ENCODE peak calls at places on chromosomes 11 and 22, in seven cellular contexts. E is GM12892, I is H1, S is Panc1, C is K562, V is HL-60, K is endothelial cell of umbilical vein. F is an unnamed sample.

GRCh38 chr22:37148031-37148651 is 1.6 kb downstream of the IL2RB start:
- DNase-seq in E (no peak), I (no peak), S (no peak), C (no peak), V (no peak), K (no peak), F (no peak)

GRCh38 chr11:134854391-134854991 is 442.4 kb upstream of the B3GAT1 start:
- DNase-seq in E (no peak), I (no peak), S (no peak), C (no peak), V (no peak), K (no peak), F (no peak)

GRCh38 chr11:79294845-79295520 is 145.8 kb downstream of the TENM4 start:
- DNase-seq in E (no peak), I (no peak), S (no peak), C (no peak), V (no peak), K (no peak), F (no peak)

GRCh38 chr22:25953919-25954318 is 211.9 kb downstream of the MYO18B start:
- DNase-seq in E (no peak), I (no peak), S (no peak), C (no peak), V (no peak), K (no peak), F (no peak)

GRCh38 chr11:81135570-81135969 is 1598.1 kb downstream of the FAM181B start:
- DNase-seq in E (no peak), I (no peak), S (no peak), C (no peak), V (no peak), K (no peak), F (no peak)

GRCh38 chr11:106218096-106218495 is 140.6 kb downstream of the AASDHPPT start:
- DNase-seq in E (no peak), I (no peak), S (no peak), C (no peak), V (no peak), K (no peak), F (no peak)

GRCh38 chr11:44955019-44955738 is 4.5 kb upstream of the TP53I11 start:
- DNase-seq in E (no peak), I (no peak), S (no peak), C (peak), V (peak), K (peak), F (peak)

GRCh38 chr11:122697636-122698167 is 42.2 kb downstream of the UBASH3B start:
- DNase-seq in E (peak), I (no peak), S (no peak), C (no peak), V (peak), K (no peak), F (no peak)

GRCh38 chr11:35978891-35979290 is 35.0 kb downstream of the LDLRAD3 start:
- DNase-seq in E (no peak), I (no peak), S (no peak), C (no peak), V (no peak), K (peak), F (no peak)

GRCh38 chr22:47609653-47610052 is 847.2 kb downstream of the TBC1D22A start:
- DNase-seq in E (no peak), I (no peak), S (no peak), C (no peak), V (no peak), K (no peak), F (no peak)

GRCh38 chr11:107563702-107564101 is 1.8 kb downstream of the ALKBH8 start:
- DNase-seq in E (no peak), I (no peak), S (peak), C (peak), V (peak), K (peak), F (no peak)

GRCh38 chr11:126969865-126970479 is 30.6 kb downstream of the KIRREL3 start:
- DNase-seq in E (no peak), I (no peak), S (peak), C (peak), V (no peak), K (no peak), F (no peak)

GRCh38 chr11:31487848-31488247 is 21.6 kb downstream of the IMMP1L start:
- DNase-seq in E (no peak), I (no peak), S (no peak), C (no peak), V (no peak), K (peak), F (no peak)

GRCh38 chr22:27730649-27731433 is 70.7 kb downstream of the MN1 start:
- DNase-seq in E (no peak), I (no peak), S (no peak), C (no peak), V (no peak), K (no peak), F (peak)

GRCh38 chr11:17753153-17753552 is 18.6 kb downstream of the KCNC1 start:
- DNase-seq in E (no peak), I (no peak), S (no peak), C (no peak), V (no peak), K (no peak), F (no peak)

GRCh38 chr22:40001800-40002577 is 7.2 kb downstream of the FAM83F start:
- DNase-seq in E (no peak), I (no peak), S (no peak), C (peak), V (no peak), K (no peak), F (no peak)

GRCh38 chr22:38738475-38739070 is 17.2 kb downstream of the SUN2 start:
- DNase-seq in E (no peak), I (no peak), S (no peak), C (no peak), V (no peak), K (no peak), F (no peak)

GRCh38 chr11:45901646-45902045 is 5.4 kb downstream of the FREY1 start:
- DNase-seq in E (no peak), I (no peak), S (no peak), C (no peak), V (no peak), K (no peak), F (no peak)

GRCh38 chr22:35986085-35986484 is 42.5 kb downstream of the RBFOX2 start:
- DNase-seq in E (no peak), I (no peak), S (no peak), C (no peak), V (no peak), K (peak), F (no peak)

GRCh38 chr11:73854680-73855079 is 22.0 kb downstream of the COA4 start:
- DNase-seq in E (no peak), I (no peak), S (no peak), C (no peak), V (no peak), K (no peak), F (no peak)

GRCh38 chr22:43555561-43556515 is 144.0 kb downstream of the MPPED1 start:
- DNase-seq in E (no peak), I (no peak), S (no peak), C (no peak), V (no peak), K (no peak), F (peak)

GRCh38 chr22:44396727-44397722 is 84.3 kb upstream of the SHISAL1 start:
- DNase-seq in E (peak), I (no peak), S (no peak), C (no peak), V (no peak), K (no peak), F (no peak)

GRCh38 chr11:64233913-64234839 is at the start of gene VEGFB:
- DNase-seq in E (peak), I (no peak), S (no peak), C (peak), V (no peak), K (peak), F (peak)

GRCh38 chr11:102753267-102753666 is 27.2 kb downstream of the MMP10 start:
- DNase-seq in E (no peak), I (no peak), S (no peak), C (no peak), V (no peak), K (no peak), F (no peak)

GRCh38 chr11:75189911-75190310 is 39.0 kb downstream of the SLCO2B1 start:
- DNase-seq in E (no peak), I (no peak), S (no peak), C (no peak), V (no peak), K (no peak), F (no peak)

GRCh38 chr22:37260396-37260795 is 16.3 kb upstream of the RAC2 start:
- DNase-seq in E (no peak), I (no peak), S (no peak), C (no peak), V (no peak), K (no peak), F (no peak)

GRCh38 chr11:75344761-75345454 is 6.6 kb downstream of the ARRB1 start:
- DNase-seq in E (no peak), I (no peak), S (no peak), C (no peak), V (no peak), K (no peak), F (no peak)

GRCh38 chr11:65967329-65967934 is 5.9 kb downstream of the SART1 start:
- DNase-seq in E (no peak), I (no peak), S (no peak), C (no peak), V (no peak), K (no peak), F (no peak)

GRCh38 chr22:36644333-36644757 is 59.2 kb downstream of the CACNG2 start:
- DNase-seq in E (no peak), I (no peak), S (peak), C (peak), V (peak), K (peak), F (no peak)

GRCh38 chr11:8709002-8709672 is 26.5 kb downstream of the RPL27A start:
- DNase-seq in E (no peak), I (no peak), S (no peak), C (no peak), V (no peak), K (no peak), F (peak)

GRCh38 chr11:71991494-71991893 is 7.2 kb upstream of the IL18BP start:
- DNase-seq in E (no peak), I (no peak), S (no peak), C (no peak), V (no peak), K (no peak), F (no peak)

GRCh38 chr22:38967451-38968450 is 10.3 kb downstream of the APOBEC3A start:
- DNase-seq in E (no peak), I (no peak), S (no peak), C (no peak), V (peak), K (no peak), F (no peak)

GRCh38 chr22:37716708-37717107 is 19.9 kb downstream of the TRIOBP start:
- DNase-seq in E (no peak), I (no peak), S (no peak), C (no peak), V (no peak), K (no peak), F (no peak)

GRCh38 chr11:94882931-94883330 is 90.4 kb downstream of the CWC15 start:
- DNase-seq in E (no peak), I (no peak), S (no peak), C (no peak), V (no peak), K (no peak), F (no peak)

GRCh38 chr22:36465232-36466021 is 16.0 kb downstream of the TXN2 start:
- DNase-seq in E (no peak), I (no peak), S (peak), C (no peak), V (no peak), K (peak), F (peak)

GRCh38 chr22:30290679-30291333 is 1.5 kb upstream of the CASTOR1 start:
- DNase-seq in E (no peak), I (no peak), S (no peak), C (no peak), V (no peak), K (peak), F (peak)

GRCh38 chr11:122137081-122137793 is 21.2 kb upstream of the BLID start:
- DNase-seq in E (no peak), I (no peak), S (no peak), C (no peak), V (no peak), K (peak), F (no peak)

GRCh38 chr11:1863352-1864215 is 10.7 kb downstream of the LSP1 start:
- DNase-seq in E (no peak), I (no peak), S (no peak), C (peak), V (no peak), K (peak), F (peak)
- TF ChIP-seq POLR2AphosphoS5 in E (no peak), I (no peak), S (peak), C (no peak), V (peak), K (peak), F (peak)

GRCh38 chr11:33735426-33736147 is 636 bp downstream of the CD59 start:
- DNase-seq in E (peak), I (no peak), S (no peak), C (peak), V (peak), K (peak), F (no peak)

GRCh38 chr11:33736148-33736809 is at the start of gene CD59:
- DNase-seq in E (peak), I (peak), S (no peak), C (peak), V (peak), K (peak), F (peak)

GRCh38 chr11:33735166-33735425 is 1.1 kb downstream of the CD59 start:
- DNase-seq in E (no peak), I (no peak), S (no peak), C (no peak), V (no peak), K (no peak), F (no peak)

GRCh38 chr11:33733978-33734377 is 2.2 kb downstream of the CD59 start:
- DNase-seq in E (no peak), I (no peak), S (no peak), C (no peak), V (no peak), K (peak), F (no peak)

DNA sequence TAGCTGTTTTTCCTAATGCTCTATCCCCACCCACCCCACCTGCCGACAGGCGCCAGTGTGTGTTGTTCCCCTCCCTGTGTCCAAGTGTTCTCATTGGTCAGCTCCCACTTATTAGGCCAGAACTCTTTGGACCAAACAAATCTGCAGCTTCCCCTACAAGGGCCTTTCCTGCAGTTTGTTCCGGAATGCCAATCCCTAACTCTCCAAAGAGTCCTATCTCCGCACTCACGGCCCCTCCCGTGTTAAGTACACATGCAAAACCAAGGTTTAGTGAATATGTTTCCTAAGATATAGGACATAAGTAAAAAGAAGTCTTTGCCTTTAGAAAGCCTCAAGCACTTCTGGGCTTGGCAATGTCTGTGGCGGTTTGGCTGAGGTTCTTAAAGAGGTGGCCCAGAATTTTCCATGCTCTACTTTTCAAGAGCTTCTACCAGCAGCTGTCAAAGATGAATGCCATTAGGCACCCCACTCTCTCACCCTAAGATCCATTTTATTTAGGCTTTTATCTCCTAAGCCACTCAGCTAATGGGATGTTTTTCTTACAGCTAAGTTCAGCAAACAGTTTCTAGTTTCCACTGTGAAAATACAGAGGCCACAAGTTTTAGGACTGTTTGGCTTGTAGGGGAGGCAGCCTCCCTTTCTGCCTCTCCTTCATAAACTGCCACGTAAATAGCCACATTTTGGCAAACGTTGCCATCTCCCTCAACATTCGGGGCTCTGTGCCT is 1.6 kb downstream of the CD59 start:
- DNase-seq in E (no peak), I (no peak), S (no peak), C (no peak), V (no peak), K (peak), F (no peak)
- TF ChIP-seq POLR2AphosphoS5 in E (no peak), I (no peak), S (peak), C (no peak), V (no peak), K (no peak), F (peak)

GRCh38 chr11:10407055-10407454 is 48.0 kb upstream of the AMPD3 start:
- DNase-seq in E (no peak), I (no peak), S (peak), C (peak), V (peak), K (peak), F (no peak)
- TF ChIP-seq POLR2AphosphoS5 in E (no peak), I (no peak), S (no peak), C (no peak), V (no peak), K (peak), F (no peak)

DNA sequence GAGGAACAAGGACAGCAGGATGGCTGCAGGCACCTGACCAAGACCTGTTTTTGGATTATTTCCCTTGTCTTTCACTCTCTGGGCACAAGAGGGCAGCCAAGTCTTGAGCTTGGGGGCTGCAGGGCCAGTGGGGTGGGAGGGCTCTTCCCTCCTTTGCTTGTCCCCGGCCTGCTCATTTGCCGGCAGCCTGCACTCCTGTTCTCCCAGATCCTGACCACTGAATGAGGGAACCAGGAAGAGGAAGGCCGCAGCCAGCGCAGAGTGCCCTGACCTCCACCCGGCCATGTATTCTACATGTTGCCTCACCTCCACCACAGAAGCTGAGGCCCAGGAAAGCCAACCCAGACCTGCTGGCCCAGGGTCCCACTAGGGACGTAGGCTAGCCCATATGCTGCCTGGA is 15.5 kb upstream of the NNMT start:
- DNase-seq in E (no peak), I (peak), S (no peak), C (peak), V (no peak), K (peak), F (peak)
- TF ChIP-seq POLR2AphosphoS5 in E (no peak), I (no peak), S (no peak), C (no peak), V (no peak), K (peak), F (no peak)

DNA sequence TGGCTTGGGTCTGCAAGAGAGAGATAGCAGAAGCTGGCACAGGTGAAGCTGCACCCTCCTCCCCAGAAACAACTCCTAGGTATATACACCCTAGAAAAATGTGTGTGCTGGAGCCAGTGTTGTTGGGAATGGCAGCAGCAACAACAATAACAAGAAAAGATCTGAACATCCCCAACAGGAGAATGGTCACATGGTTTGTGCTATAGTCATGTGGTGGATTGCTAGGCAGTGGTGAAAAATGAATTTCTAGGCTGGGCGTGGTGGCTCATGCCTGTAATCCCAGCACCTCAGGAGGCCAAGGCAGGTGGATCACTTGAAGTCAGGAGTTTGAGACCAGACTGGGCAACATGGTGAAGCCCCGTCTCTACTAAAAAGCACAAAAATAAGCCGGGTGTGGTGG is 31.0 kb upstream of the FGF19 start:
- DNase-seq in E (no peak), I (no peak), S (no peak), C (no peak), V (no peak), K (no peak), F (no peak)
- TF ChIP-seq POLR2AphosphoS5 in E (no peak), I (no peak), S (no peak), C (no peak), V (no peak), K (no peak), F (no peak)

GRCh38 chr11:119361056-119361787 is 14.7 kb upstream of the MFRP start:
- DNase-seq in E (no peak), I (no peak), S (peak), C (peak), V (peak), K (no peak), F (peak)
- TF ChIP-seq POLR2AphosphoS5 in E (no peak), I (no peak), S (no peak), C (peak), V (no peak), K (no peak), F (no peak)

DNA sequence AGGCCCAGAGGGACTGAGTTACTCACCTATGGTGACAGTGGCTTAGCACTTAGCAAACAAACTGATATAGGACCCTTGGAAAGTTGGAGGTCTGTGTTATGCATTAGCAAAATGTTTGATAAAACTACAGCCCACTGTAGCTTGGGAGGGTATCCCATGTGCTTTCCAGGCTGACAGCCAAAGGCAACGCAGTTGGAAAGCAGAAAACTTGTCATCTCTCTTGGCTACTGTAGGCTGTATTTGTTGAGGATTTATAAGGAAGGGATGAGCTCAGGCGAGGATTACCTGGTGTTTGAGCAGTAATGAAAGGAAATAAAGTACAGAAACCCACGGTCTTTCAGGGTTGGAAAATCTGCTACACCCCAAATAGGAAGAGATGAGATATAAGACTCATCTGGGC is 23.8 kb downstream of the SDHAF2 start:
- DNase-seq in E (no peak), I (no peak), S (no peak), C (no peak), V (no peak), K (no peak), F (no peak)
- TF ChIP-seq POLR2AphosphoS5 in E (no peak), I (no peak), S (no peak), C (no peak), V (no peak), K (no peak), F (no peak)

DNA sequence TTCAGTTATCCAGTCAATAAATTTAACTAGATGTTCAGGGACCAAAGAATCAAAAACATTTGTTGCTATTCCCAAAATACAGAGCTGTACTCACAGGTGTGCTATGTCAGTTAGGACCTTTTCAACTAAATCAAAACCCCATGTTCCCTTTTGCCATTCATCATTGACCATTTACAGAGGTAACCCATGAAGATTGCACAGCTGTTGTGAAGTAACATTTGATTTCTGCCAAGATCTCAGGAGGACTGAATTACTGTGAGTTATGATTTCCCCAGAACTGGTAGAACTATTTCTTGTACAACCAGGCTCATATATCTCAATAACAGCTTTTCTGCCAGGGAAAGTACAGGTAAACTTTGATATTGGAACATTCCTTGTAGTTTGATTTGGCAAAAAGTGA is 131.1 kb upstream of the FIBIN start:
- DNase-seq in E (no peak), I (no peak), S (no peak), C (no peak), V (no peak), K (no peak), F (no peak)
- TF ChIP-seq POLR2AphosphoS5 in E (no peak), I (no peak), S (no peak), C (no peak), V (no peak), K (no peak), F (no peak)

GRCh38 chr11:12793506-12793905 is 119.3 kb downstream of the TEAD1 start:
- DNase-seq in E (no peak), I (no peak), S (no peak), C (no peak), V (no peak), K (no peak), F (no peak)
- TF ChIP-seq POLR2AphosphoS5 in E (no peak), I (no peak), S (no peak), C (no peak), V (no peak), K (no peak), F (no peak)

F was measured in sigmoid colon.